ENCODE peak calls at places on chromosomes 13 and 19, in seven cellular contexts. J is HCT116, K is HepG2, Q is H1, Z is K562, O is GM12878, V is NT2/D1. M is an unnamed sample.

GRCh38 chr13:75785130-75785529 is 149.0 kb downstream of the LMO7 start:
- DNase-seq in O (no peak), Z (no peak), J (no peak), K (no peak), V (no peak), Q (no peak), M (no peak)

GRCh38 chr13:59587030-59587429 is 576.7 kb downstream of the DIAPH3 start:
- DNase-seq in K (no peak), J (no peak), O (no peak), Q (no peak), Z (no peak), V (no peak), M (no peak)

GRCh38 chr19:55473613-55474012 is 2.8 kb upstream of the ZNF628 start:
- DNase-seq in V (no peak), J (no peak), Z (no peak), O (no peak), Q (no peak), K (no peak), M (no peak)

GRCh38 chr19:35207391-35207871 is 21.1 kb downstream of the FAM187B start:
- DNase-seq in Q (no peak), Z (no peak), K (no peak), O (no peak), V (no peak), J (no peak), M (no peak)

GRCh38 chr19:15635016-15635805 is 5.5 kb upstream of the CYP4F3 start:
- DNase-seq in J (no peak), O (no peak), V (no peak), Q (no peak), K (peak), Z (no peak), M (no peak)

GRCh38 chr13:47656651-47657050 is 344.4 kb downstream of the SUCLA2 start:
- DNase-seq in J (no peak), K (no peak), Z (no peak), V (no peak), Q (no peak), O (no peak), M (no peak)

GRCh38 chr19:45972944-45973525 is 630 bp downstream of the NOVA2 start:
- DNase-seq in V (no peak), Z (no peak), Q (no peak), O (no peak), K (no peak), J (no peak), M (no peak)

GRCh38 chr19:45809643-45810159 is 5.4 kb downstream of the RSPH6A start:
- DNase-seq in J (no peak), Q (no peak), Z (peak), O (no peak), V (no peak), K (no peak), M (no peak)

GRCh38 chr19:38209671-38210457 is 14.2 kb downstream of the DPF1 start:
- DNase-seq in V (no peak), Q (no peak), K (no peak), O (no peak), J (no peak), Z (no peak), M (peak)

GRCh38 chr13:109172099-109172498 is 542.7 kb downstream of the MYO16 start:
- DNase-seq in Z (no peak), J (no peak), Q (no peak), V (no peak), K (no peak), O (no peak), M (no peak)

GRCh38 chr13:33817513-33817842 is 471 bp upstream of the RFC3 start:
- DNase-seq in K (no peak), Z (no peak), V (no peak), J (no peak), Q (no peak), O (no peak), M (peak)

GRCh38 chr13:80086304-80086721 is 254.6 kb downstream of the SPRY2 start:
- DNase-seq in O (no peak), K (no peak), J (no peak), Z (no peak), V (no peak), Q (no peak), M (no peak)

GRCh38 chr19:10769533-10770491 is 51.9 kb downstream of the DNM2 start:
- DNase-seq in J (no peak), V (no peak), Q (no peak), O (no peak), K (peak), Z (peak), M (peak)

GRCh38 chr19:38734176-38734425 is 10.2 kb downstream of the CAPN12 start:
- DNase-seq in K (no peak), V (no peak), Z (no peak), O (no peak), Q (no peak), J (no peak), M (no peak)

GRCh38 chr19:3458595-3459284 is 21.6 kb downstream of the SMIM24 start:
- DNase-seq in V (peak), Z (no peak), Q (no peak), K (no peak), O (no peak), J (no peak), M (peak)

GRCh38 chr13:98664047-98664446 is 87.1 kb upstream of the STK24 start:
- DNase-seq in O (no peak), V (no peak), J (peak), K (no peak), Q (no peak), Z (no peak), M (no peak)

GRCh38 chr13:99961634-99962033 is 9.9 kb downstream of the ZIC5 start:
- DNase-seq in K (no peak), Z (no peak), J (no peak), V (no peak), Q (no peak), O (no peak), M (no peak)

GRCh38 chr19:56393119-56394012 is at the start of gene ZNF582:
- DNase-seq in J (no peak), Q (peak), V (peak), O (peak), Z (peak), K (peak), M (peak)

GRCh38 chr19:48186541-48186991 is 16.1 kb downstream of the ZSWIM9 start:
- DNase-seq in J (no peak), Z (no peak), V (no peak), K (no peak), Q (no peak), O (no peak), M (no peak)

GRCh38 chr19:48751835-48752510 is 468 bp downstream of the FUT1 start:
- DNase-seq in V (no peak), J (peak), Z (no peak), K (no peak), Q (no peak), O (no peak), M (no peak)

GRCh38 chr13:108031859-108032258 is 183.5 kb downstream of the LIG4 start:
- DNase-seq in Q (no peak), J (no peak), O (no peak), V (no peak), K (no peak), Z (no peak), M (no peak)

GRCh38 chr19:48603449-48603848 is 3.1 kb upstream of the SPACA4 start:
- DNase-seq in Q (no peak), Z (no peak), J (no peak), K (no peak), O (no peak), V (no peak), M (no peak)

GRCh38 chr13:105721056-105721455 is 814.4 kb downstream of the EFNB2 start:
- DNase-seq in K (no peak), Z (no peak), Q (no peak), J (no peak), O (no peak), V (no peak), M (no peak)

GRCh38 chr19:37718357-37718756 is 1.2 kb downstream of the ZNF607 start:
- DNase-seq in Q (no peak), Z (no peak), K (peak), O (no peak), V (no peak), J (no peak), M (peak)

GRCh38 chr19:9936151-9937000 is at the start of gene OLFM2:
- DNase-seq in J (no peak), O (no peak), Z (peak), K (no peak), V (no peak), Q (no peak), M (peak)

GRCh38 chr13:100336795-100337516 is 248.1 kb downstream of the PCCA start:
- DNase-seq in V (no peak), O (no peak), J (no peak), K (peak), Q (no peak), Z (no peak), M (no peak)

GRCh38 chr19:43660301-43660700 is 9.7 kb downstream of the PLAUR start:
- DNase-seq in J (no peak), V (no peak), Z (no peak), K (no peak), O (no peak), Q (no peak), M (no peak)

GRCh38 chr13:26656919-26657318 is 99.4 kb downstream of the WASF3 start:
- DNase-seq in O (no peak), K (peak), Z (no peak), Q (no peak), J (no peak), V (no peak), M (no peak)

GRCh38 chr19:11861301-11861700 is 12.8 kb downstream of the ZNF439 start:
- DNase-seq in Z (no peak), J (no peak), K (no peak), Q (no peak), O (no peak), V (no peak), M (no peak)

GRCh38 chr19:4678881-4679379 is 8.8 kb upstream of the MYDGF start:
- DNase-seq in K (no peak), V (peak), Z (peak), J (peak), O (no peak), Q (peak), M (peak)

GRCh38 chr19:5306531-5306930 is 34.1 kb downstream of the PTPRS start:
- DNase-seq in V (no peak), J (no peak), O (no peak), Z (no peak), Q (no peak), K (no peak), M (no peak)

GRCh38 chr13:39259371-39259770 is 221.1 kb downstream of the NHLRC3 start:
- DNase-seq in J (no peak), Q (no peak), Z (no peak), V (no peak), K (no peak), O (peak), M (no peak)

GRCh38 chr19:3383121-3383722 is 16.8 kb downstream of the NFIC start:
- DNase-seq in V (no peak), Q (no peak), O (no peak), J (no peak), Z (no peak), K (no peak), M (no peak)

GRCh38 chr19:51710163-51710562 is 13.6 kb downstream of the HAS1 start:
- DNase-seq in Q (no peak), O (no peak), V (no peak), Z (no peak), K (no peak), J (no peak), M (no peak)

GRCh38 chr19:45276284-45276687 is 25.2 kb downstream of the MARK4 start:
- DNase-seq in V (no peak), O (no peak), K (peak), Q (no peak), J (no peak), Z (no peak), M (peak)

GRCh38 chr19:3683405-3683865 is 16.8 kb downstream of the PIP5K1C start:
- DNase-seq in J (no peak), V (peak), O (no peak), Q (peak), Z (peak), K (no peak), M (no peak)

GRCh38 chr13:94620286-94620896 is 18.7 kb downstream of the GPR180 start:
- DNase-seq in Q (no peak), K (peak), Z (peak), J (peak), V (no peak), O (no peak), M (peak)

DNA sequence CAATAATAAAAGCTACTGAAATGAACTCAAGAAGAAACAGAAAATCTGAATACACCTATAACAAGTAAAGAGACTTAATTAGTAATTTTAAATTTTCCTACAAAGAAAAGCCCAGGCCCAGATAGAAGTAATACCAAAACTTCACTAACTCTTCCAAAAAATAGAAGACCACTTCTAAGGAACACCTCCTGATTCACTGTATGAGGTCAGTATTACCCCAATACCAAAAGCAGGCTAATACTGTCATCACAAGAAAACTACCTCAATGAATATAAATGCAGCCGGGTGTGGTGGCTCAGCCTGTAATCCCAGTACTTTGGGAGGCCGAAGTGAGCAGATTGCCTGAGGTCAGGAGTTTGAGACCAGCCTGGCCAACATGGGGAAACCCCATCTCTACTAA is 36.0 kb upstream of the ATP11A start:
- DNase-seq in J (no peak), K (no peak), Q (no peak), Z (no peak), O (no peak), V (no peak), M (no peak)
- TF ChIP-seq YY1 in J (no peak), K (no peak), Q (no peak), Z (no peak), O (no peak), V (no peak), M (no peak)

GRCh38 chr19:590750-591098 is 1.0 kb downstream of the HCN2 start:
- DNase-seq in V (no peak), J (no peak), K (no peak), Q (no peak), Z (no peak), O (no peak), M (no peak)

GRCh38 chr19:590396-590745 is 690 bp downstream of the HCN2 start:
- DNase-seq in K (no peak), Z (no peak), J (no peak), Q (no peak), O (no peak), V (no peak), M (peak)

GRCh38 chr19:592101-592500 is 2.4 kb downstream of the HCN2 start:
- DNase-seq in J (no peak), Q (no peak), O (no peak), V (no peak), Z (no peak), K (no peak), M (no peak)

GRCh38 chr19:589693-590395 is at the start of gene HCN2:
- DNase-seq in K (no peak), J (no peak), Z (peak), Q (no peak), O (no peak), V (no peak), M (peak)

DNA sequence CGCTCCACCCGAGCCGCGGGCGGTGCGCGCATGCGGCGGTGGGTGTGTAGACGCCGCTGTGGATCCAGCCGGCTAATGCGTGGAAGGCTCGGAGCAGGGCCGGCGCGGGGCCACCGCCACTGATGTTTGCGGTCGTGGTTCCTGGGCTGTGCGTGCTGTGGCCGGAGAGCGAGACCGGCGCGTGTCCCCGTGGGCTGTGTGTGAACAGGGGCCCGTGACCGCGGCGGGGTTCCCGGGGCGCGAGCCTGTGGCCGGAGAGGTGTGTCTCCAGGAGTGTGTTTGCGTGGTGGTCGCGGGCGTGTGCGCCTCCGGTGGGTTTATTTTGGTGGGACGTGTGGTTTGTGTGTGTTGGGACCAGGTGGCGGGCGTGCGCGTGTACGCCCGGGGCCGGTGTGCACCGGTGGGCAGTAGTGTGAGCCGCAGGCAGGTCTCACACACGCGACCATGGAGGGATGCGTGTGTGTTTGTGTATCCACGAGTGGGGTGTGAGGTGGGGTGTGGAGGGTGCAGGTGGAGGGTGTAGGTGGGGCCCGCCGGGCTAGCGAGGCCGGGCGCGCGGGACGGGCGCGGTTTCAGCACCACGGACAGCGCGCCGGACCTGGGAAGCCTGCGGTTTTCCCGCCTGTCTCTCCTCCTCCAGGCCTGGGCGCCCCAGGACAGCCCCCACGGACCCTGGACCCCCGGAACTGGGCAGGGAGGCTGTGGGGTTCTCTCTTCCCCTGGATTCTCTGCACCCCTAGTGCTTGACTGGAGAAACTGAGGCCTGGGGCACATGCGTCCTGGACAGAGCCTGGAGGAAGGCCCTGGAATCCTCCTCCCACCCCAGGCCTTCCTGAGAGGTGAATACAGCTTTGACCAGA is 1.6 kb downstream of the HCN2 start:
- DNase-seq in O (no peak), Q (no peak), Z (peak), J (no peak), V (no peak), K (no peak), M (no peak)
- TF ChIP-seq YY1 in O (no peak), Q (no peak), Z (no peak), J (no peak), V (no peak), K (no peak), M (no peak)

GRCh38 chr19:17088552-17088951 is 13.0 kb downstream of the MYO9B start:
- DNase-seq in Q (no peak), Z (no peak), J (no peak), K (no peak), O (no peak), V (no peak), M (no peak)

GRCh38 chr19:17091758-17092333 is 16.3 kb downstream of the MYO9B start:
- DNase-seq in Q (no peak), K (no peak), V (no peak), J (no peak), O (no peak), Z (no peak), M (no peak)

GRCh38 chr19:17092696-17093095 is 17.1 kb downstream of the MYO9B start:
- DNase-seq in J (no peak), V (no peak), K (no peak), Q (no peak), Z (no peak), O (no peak), M (no peak)

GRCh38 chr19:17089238-17089637 is 13.7 kb downstream of the MYO9B start:
- DNase-seq in Z (no peak), K (no peak), J (no peak), V (no peak), O (no peak), Q (no peak), M (no peak)

GRCh38 chr19:17090501-17091074 is 15.0 kb downstream of the MYO9B start:
- DNase-seq in V (no peak), K (no peak), J (no peak), Q (no peak), Z (no peak), O (no peak), M (no peak)
- TF ChIP-seq YY1 in V (no peak), K (no peak), J (no peak), Q (no peak), Z (no peak), O (no peak), M (no peak)

DNA sequence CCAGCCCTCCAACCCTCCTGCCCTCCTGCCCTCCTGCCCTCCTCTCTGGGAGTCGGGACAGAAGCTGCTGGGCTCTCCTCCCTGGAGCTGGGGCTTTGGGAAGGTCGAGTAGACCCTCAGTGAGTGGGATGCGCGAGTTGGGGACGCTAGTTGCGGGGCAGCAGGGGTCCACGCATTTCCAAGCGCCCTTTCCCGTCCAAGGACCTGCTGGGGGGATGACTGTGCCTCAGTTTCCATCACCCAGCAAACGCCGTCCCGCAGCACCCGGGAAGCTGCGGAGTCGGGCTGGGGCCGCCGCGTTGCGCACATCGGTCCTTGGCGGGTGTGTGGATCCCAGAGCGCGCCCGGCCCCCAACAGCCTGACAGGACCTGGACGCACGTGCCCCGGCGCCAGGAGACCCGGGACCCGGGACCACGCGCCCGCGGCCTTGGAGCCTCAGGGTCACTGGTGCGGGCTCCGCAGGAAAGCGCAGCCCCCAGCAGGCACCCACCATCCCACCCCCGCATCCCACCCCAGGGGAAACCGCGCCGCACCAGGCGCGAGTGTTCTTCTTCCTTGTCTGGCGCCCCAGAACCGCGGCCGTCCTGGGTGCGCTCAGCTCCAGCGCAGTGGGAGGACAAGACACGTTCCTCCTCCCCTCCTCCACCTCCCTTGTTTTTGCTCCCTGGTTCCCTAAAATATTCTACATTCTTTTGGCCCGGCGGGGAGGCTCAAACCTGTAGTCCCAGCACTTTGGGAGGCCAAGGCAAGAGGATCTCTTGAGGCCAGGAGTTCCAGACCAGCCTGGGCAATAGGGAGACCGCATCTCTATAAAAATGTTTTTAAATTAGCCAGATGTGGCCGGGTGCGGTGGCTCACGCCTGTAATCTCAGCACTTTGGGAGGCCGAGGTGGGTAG is 9.2 kb downstream of the ONECUT3 start:
- DNase-seq in V (no peak), Q (no peak), K (no peak), J (no peak), O (no peak), Z (no peak), M (peak)
- TF ChIP-seq YY1 in V (no peak), Q (no peak), K (no peak), J (no peak), O (no peak), Z (no peak), M (no peak)

GRCh38 chr19:34131100-34131499 is 41.2 kb upstream of the LSM14A start:
- DNase-seq in K (no peak), J (no peak), O (no peak), V (no peak), Z (no peak), Q (no peak), M (no peak)
- TF ChIP-seq YY1 in K (no peak), J (no peak), O (no peak), V (no peak), Z (no peak), Q (no peak), M (no peak)

M was measured in SK-N-SH.